ENCODE peak calls at places on chromosomes 2 and 18, in six cellular contexts. E is NCI-H1417; U is NCI-H1105 treated with DMSO at 0.1 percent for 48 hours; K is NAMALWA; S is DMS79 treated with DMSO at 0.1 percent for 48 hours; X is NK-92 treated with Interleukin-12 subunit alpha and Interleukin-12 subunit beta, amount 100 ng/mL, for 24 hours. A is an unnamed sample.

GRCh38 chr2:120862254-120863172 is 126.8 kb downstream of the GLI2 start:
- DNase-seq in K (no peak), E (no peak), U (no peak), S (no peak), X (no peak), A (peak)

GRCh38 chr2:210287301-210287700 is 27.7 kb downstream of the MYL1 start:
- DNase-seq in X (no peak), U (no peak), E (no peak), S (no peak), K (no peak), A (no peak)

GRCh38 chr2:9252002-9252357 is 45.4 kb downstream of the ASAP2 start:
- DNase-seq in U (no peak), K (no peak), E (no peak), S (no peak), X (no peak), A (no peak)

GRCh38 chr2:157056200-157056676 is 201.3 kb upstream of the GALNT5 start:
- DNase-seq in K (no peak), U (no peak), S (no peak), E (no peak), X (no peak), A (peak)

GRCh38 chr18:58894937-58895336 is 30.3 kb downstream of the ZNF532 start:
- DNase-seq in X (no peak), E (no peak), K (no peak), U (no peak), S (no peak), A (no peak)

GRCh38 chr18:62715829-62716678 is 713 bp downstream of the PHLPP1 start:
- DNase-seq in K (peak), X (peak), E (peak), S (no peak), U (peak), A (peak)

GRCh38 chr2:1803217-1804115 is 59.2 kb upstream of the PXDN start:
- DNase-seq in U (no peak), S (no peak), K (no peak), E (no peak), X (no peak), A (no peak)

GRCh38 chr2:64404002-64404731 is 49.8 kb upstream of the LGALSL start:
- DNase-seq in E (no peak), U (peak), S (peak), X (no peak), K (no peak), A (peak)

GRCh38 chr18:11237066-11237465 is 87.7 kb upstream of the PIEZO2 start:
- DNase-seq in E (no peak), X (no peak), S (no peak), K (no peak), U (no peak), A (no peak)

GRCh38 chr18:45802814-45803492 is 22.5 kb upstream of the SIGLEC15 start:
- DNase-seq in S (no peak), U (no peak), K (no peak), E (no peak), X (peak), A (peak)

GRCh38 chr2:203811491-203812221 is 55.9 kb upstream of the CTLA4 start:
- DNase-seq in E (no peak), K (no peak), S (no peak), X (peak), U (no peak), A (peak)

GRCh38 chr18:7273301-7273911 is 42.5 kb downstream of the LRRC30 start:
- DNase-seq in S (no peak), X (no peak), U (no peak), E (peak), K (no peak), A (peak)

GRCh38 chr2:39696838-39697237 is 31.1 kb downstream of the TMEM178A start:
- DNase-seq in X (no peak), S (no peak), U (peak), K (peak), E (no peak), A (peak)

GRCh38 chr18:7830468-7830867 is 263.4 kb downstream of the PTPRM start:
- DNase-seq in X (no peak), U (no peak), S (no peak), E (no peak), K (peak), A (peak)

GRCh38 chr2:74499269-74499939 is at the start of gene LBX2:
- DNase-seq in E (no peak), K (no peak), X (no peak), U (no peak), S (no peak), A (peak)

GRCh38 chr2:29480423-29480822 is 365.2 kb downstream of the CLIP4 start:
- DNase-seq in X (no peak), S (no peak), K (no peak), E (no peak), U (no peak), A (no peak)

GRCh38 chr2:124027182-124027581 is 2.1 kb downstream of the CNTNAP5 start:
- DNase-seq in U (peak), K (peak), E (no peak), X (no peak), S (peak), A (peak)

GRCh38 chr18:77776104-77776503 is 526.5 kb downstream of the GALR1 start:
- DNase-seq in E (no peak), U (no peak), X (no peak), S (no peak), K (no peak), A (no peak)

GRCh38 chr18:22451796-22452195 is 34.1 kb upstream of the CTAGE1 start:
- DNase-seq in U (no peak), X (no peak), S (no peak), E (no peak), K (peak), A (no peak)

GRCh38 chr18:10374615-10375295 is 79.7 kb upstream of the APCDD1 start:
- DNase-seq in E (no peak), K (no peak), S (no peak), X (no peak), U (no peak), A (peak)

GRCh38 chr2:15159751-15160177 is 401.4 kb downstream of the NBAS start:
- DNase-seq in E (peak), U (peak), X (no peak), K (peak), S (no peak), A (peak)

GRCh38 chr2:158745067-158745865 is 49.9 kb upstream of the DAPL1 start:
- DNase-seq in X (no peak), S (peak), E (peak), U (peak), K (peak), A (peak)

GRCh38 chr2:225122582-225123486 is 80.6 kb upstream of the DOCK10 start:
- DNase-seq in U (peak), E (peak), K (peak), S (no peak), X (no peak), A (peak)

GRCh38 chr2:235719146-235719942 is 225.5 kb downstream of the AGAP1 start:
- DNase-seq in X (no peak), S (no peak), K (no peak), E (no peak), U (no peak), A (no peak)